ENCODE peak calls at places on chromosomes 13 and 19, in five cellular contexts. Y is fibroblast of lung, L is GM23338, J is PC-3, T is PC-9. V is an unnamed sample.

GRCh38 chr13:73103238-73103637 is 44.4 kb downstream of the KLF5 start:
- DNase-seq in J (no peak), L (no peak), T (peak), Y (no peak), V (no peak)

GRCh38 chr13:48156466-48156865 is 61.6 kb upstream of the MED4 start:
- DNase-seq in T (no peak), J (no peak), Y (no peak), L (peak), V (peak)

GRCh38 chr19:17479325-17479791 is 9.0 kb downstream of the SLC27A1 start:
- DNase-seq in T (no peak), Y (peak), L (no peak), J (no peak), V (peak)

GRCh38 chr19:13981467-13981866 is 24.7 kb downstream of the RFX1 start:
- DNase-seq in Y (no peak), L (no peak), T (no peak), J (no peak), V (no peak)

GRCh38 chr19:10420444-10421239 is at the start of gene PDE4A:
- DNase-seq in Y (no peak), T (no peak), J (peak), L (peak), V (peak)

GRCh38 chr13:26095338-26095737 is 43.5 kb upstream of the SHISA2 start:
- DNase-seq in Y (no peak), T (no peak), J (no peak), L (no peak), V (no peak)

GRCh38 chr13:51937320-51938290 is 73.6 kb downstream of the ATP7B start:
- DNase-seq in L (no peak), Y (no peak), J (no peak), T (no peak), V (no peak)

GRCh38 chr13:99104396-99104795 is 96.3 kb upstream of the UBAC2 start:
- DNase-seq in L (no peak), J (no peak), T (no peak), Y (no peak), V (no peak)

GRCh38 chr13:45850020-45850613 is 1.4 kb downstream of the SIAH3 start:
- DNase-seq in L (peak), J (no peak), Y (no peak), T (no peak), V (no peak)

GRCh38 chr19:1250374-1251232 is 2.2 kb downstream of the MIDN start:
- DNase-seq in L (peak), T (no peak), J (no peak), Y (peak), V (no peak)

GRCh38 chr19:18607222-18608101 is 863 bp upstream of the CRLF1 start:
- DNase-seq in J (no peak), L (peak), T (no peak), Y (no peak), V (no peak)

GRCh38 chr19:47445937-47446402 is 25.7 kb downstream of the SLC8A2 start:
- DNase-seq in J (peak), Y (no peak), L (peak), T (no peak), V (no peak)

GRCh38 chr19:55087542-55087935 is 11.9 kb downstream of the EPS8L1 start:
- DNase-seq in L (peak), Y (peak), T (no peak), J (no peak), V (no peak)

GRCh38 chr13:89076622-89077021 is 1405.5 kb downstream of the SLITRK5 start:
- DNase-seq in L (no peak), Y (no peak), J (no peak), T (no peak), V (no peak)

GRCh38 chr19:33819875-33820781 is 23.5 kb downstream of the KCTD15 start:
- DNase-seq in L (peak), J (peak), Y (peak), T (peak), V (peak)

GRCh38 chr19:51777570-51778460 is 16.8 kb downstream of the FPR2 start:
- DNase-seq in T (peak), L (peak), J (peak), Y (peak), V (peak)

GRCh38 chr19:36460046-36460445 is 29.3 kb downstream of the ZNF566 start:
- DNase-seq in L (no peak), T (no peak), Y (no peak), J (no peak), V (no peak)

GRCh38 chr13:57629821-57630235 is 1.7 kb upstream of the PCDH17 start:
- DNase-seq in T (no peak), L (peak), Y (peak), J (peak), V (no peak)

GRCh38 chr19:23779645-23780044 is 21.0 kb upstream of the ZNF681 start:
- DNase-seq in Y (no peak), J (no peak), T (no peak), L (no peak), V (no peak)

GRCh38 chr13:42580644-42581043 is 6.7 kb downstream of the TNFSF11 start:
- DNase-seq in T (no peak), L (no peak), Y (no peak), J (peak), V (no peak)

GRCh38 chr13:81487151-81487550 is 1146.2 kb upstream of the SPRY2 start:
- DNase-seq in J (peak), L (peak), T (no peak), Y (no peak), V (peak)

GRCh38 chr19:327291-328024 is 17.1 kb downstream of the MIER2 start:
- DNase-seq in Y (no peak), T (no peak), J (no peak), L (no peak), V (no peak)

GRCh38 chr19:42282036-42282762 is 13.1 kb downstream of the CIC start:
- DNase-seq in T (no peak), L (no peak), Y (peak), J (no peak), V (no peak)

GRCh38 chr19:3986260-3987041 is 1.2 kb upstream of the EEF2 start:
- DNase-seq in J (peak), T (peak), L (peak), Y (peak), V (peak)

GRCh38 chr13:98129059-98129741 is 13.7 kb upstream of the FARP1 start:
- DNase-seq in J (peak), L (no peak), T (peak), Y (peak), V (peak)

GRCh38 chr13:23743717-23744116 is 145.5 kb downstream of the MIPEP start:
- DNase-seq in J (peak), L (no peak), T (no peak), Y (no peak), V (no peak)

GRCh38 chr13:95188128-95188527 is 113.1 kb downstream of the ABCC4 start:
- DNase-seq in J (no peak), L (no peak), T (no peak), Y (peak), V (no peak)

GRCh38 chr13:50682002-50682401 is 161.5 kb downstream of the DLEU7 start:
- DNase-seq in J (no peak), L (no peak), Y (no peak), T (no peak), V (no peak)

GRCh38 chr19:45677351-45678230 is 9.6 kb downstream of the GIPR start:
- DNase-seq in T (peak), L (peak), Y (peak), J (peak), V (peak)

GRCh38 chr19:52592301-52592700 is 22.2 kb downstream of the ZNF701 start:
- DNase-seq in T (no peak), Y (no peak), J (no peak), L (no peak), V (no peak)

GRCh38 chr13:30312859-30313258 is 5.5 kb upstream of the KATNAL1 start:
- DNase-seq in T (no peak), J (no peak), Y (peak), L (no peak), V (no peak)

GRCh38 chr19:28731113-28731512 is 481.8 kb downstream of the UQCRFS1 start:
- DNase-seq in J (no peak), T (no peak), Y (no peak), L (no peak), V (no peak)

GRCh38 chr13:42847891-42848663 is 66.7 kb downstream of the FAM216B start:
- DNase-seq in T (no peak), Y (no peak), L (no peak), J (no peak), V (no peak)

GRCh38 chr13:104301216-104301975 is 1235.2 kb upstream of the SLC10A2 start:
- DNase-seq in J (no peak), L (no peak), T (no peak), Y (peak), V (no peak)

GRCh38 chr13:106133025-106133424 is 402.4 kb downstream of the EFNB2 start:
- DNase-seq in J (peak), T (peak), Y (peak), L (no peak), V (peak)

GRCh38 chr13:106129273-106129672 is 406.2 kb downstream of the EFNB2 start:
- DNase-seq in T (peak), L (no peak), Y (no peak), J (peak), V (no peak)

GRCh38 chr13:106132216-106132615 is 403.2 kb downstream of the EFNB2 start:
- DNase-seq in J (no peak), L (no peak), T (no peak), Y (no peak), V (no peak)

GRCh38 chr13:106129993-106130392 is 405.5 kb downstream of the EFNB2 start:
- DNase-seq in T (no peak), L (no peak), Y (no peak), J (peak), V (no peak)
- TF ChIP-seq EZH2 in T (no peak), L (no peak), Y (no peak), J (no peak), V (no peak)

DNA sequence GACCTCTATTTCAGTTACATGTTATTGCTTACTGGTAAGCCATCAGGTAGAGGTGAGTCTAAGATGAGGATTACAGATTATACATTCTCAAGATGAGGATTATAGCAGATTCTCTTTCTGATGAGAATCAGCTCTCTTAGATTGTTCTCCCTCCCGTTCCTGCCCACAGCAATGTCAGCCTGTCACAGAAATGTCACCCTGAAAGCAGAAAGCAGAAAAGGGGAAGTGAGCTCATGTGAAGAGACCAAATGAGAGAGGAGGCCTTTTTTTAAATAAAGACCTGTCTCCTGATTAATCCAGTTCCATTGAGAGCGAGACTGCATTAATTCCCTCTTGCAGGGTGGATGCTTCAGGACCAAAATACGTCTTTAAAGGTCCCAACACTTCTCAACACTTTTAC is 445.6 kb downstream of the KCTD12 start:
- DNase-seq in J (no peak), T (no peak), Y (no peak), L (no peak), V (no peak)
- H2AFZ ChIP-seq in J (no peak), T (peak), Y (no peak), L (no peak), V (no peak)

DNA sequence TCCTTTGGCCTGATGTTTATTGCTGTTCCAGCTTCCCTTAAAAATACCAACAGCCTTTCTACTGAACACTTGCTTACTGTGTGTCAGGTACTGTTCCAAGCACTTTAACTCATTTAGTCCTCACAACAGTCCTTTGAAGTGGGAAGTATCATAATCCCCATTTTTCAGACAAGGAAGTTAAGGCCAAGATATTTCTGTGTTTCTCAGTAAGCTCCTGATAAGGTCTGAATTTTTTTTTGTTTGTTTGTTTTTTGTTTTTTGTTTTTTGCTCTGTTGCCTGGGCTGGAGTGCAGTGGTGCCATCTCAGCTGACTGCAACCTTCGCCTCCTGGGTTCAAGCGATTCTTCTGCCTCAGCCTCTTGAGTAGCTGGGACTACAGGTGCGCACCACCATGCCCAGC is 7.5 kb downstream of the SNRPA start:
- DNase-seq in Y (no peak), T (no peak), L (no peak), J (no peak), V (no peak)
- TF ChIP-seq EZH2 in Y (no peak), T (no peak), L (no peak), J (no peak), V (no peak)

GRCh38 chr13:70604448-70604847 is 496.2 kb upstream of the KLHL1 start:
- DNase-seq in L (peak), T (no peak), J (no peak), Y (no peak), V (no peak)
- H2AFZ ChIP-seq in L (no peak), T (no peak), J (no peak), Y (no peak), V (no peak)

GRCh38 chr19:7729831-7730285 is 2.1 kb downstream of the CLEC4G start:
- DNase-seq in J (no peak), Y (no peak), T (no peak), L (peak), V (no peak)
- TF ChIP-seq EZH2 in J (no peak), Y (no peak), T (no peak), L (peak), V (no peak)

V was measured in mammary epithelial cell.